ENCODE peak calls at places on chromosomes 13 and 19, in ten cellular contexts. One of them, this sample, is unnamed.

GRCh38 chr19:20359933-20360720 is 193.1 kb downstream of the ZNF486 start:
- DNase-seq in GM23248: no peak
- DNase-seq in trophoblast cell: peak
- DNase-seq in A673: no peak
- DNase-seq in endodermal cell: peak
- DNase-seq in mammary epithelial cell: no peak
- DNase-seq in heart left ventricle: no peak
- DNase-seq in thoracic aorta: no peak
- DNase-seq in IMR-90: no peak
- DNase-seq in left lung: no peak
- DNase-seq in this sample: no peak

GRCh38 chr13:113881614-113882265 is 17.9 kb upstream of the GAS6 start:
- DNase-seq in IMR-90: no peak
- DNase-seq in mammary epithelial cell: peak
- DNase-seq in thoracic aorta: no peak
- DNase-seq in left lung: no peak
- DNase-seq in A673: no peak
- DNase-seq in endodermal cell: peak
- DNase-seq in trophoblast cell: no peak
- DNase-seq in GM23248: no peak
- DNase-seq in heart left ventricle: no peak
- DNase-seq in this sample: no peak

GRCh38 chr19:41599175-41599966 is 23.4 kb downstream of the CEACAM21 start:
- DNase-seq in IMR-90: no peak
- DNase-seq in left lung: no peak
- DNase-seq in heart left ventricle: peak
- DNase-seq in endodermal cell: peak
- DNase-seq in trophoblast cell: no peak
- DNase-seq in GM23248: no peak
- DNase-seq in thoracic aorta: no peak
- DNase-seq in mammary epithelial cell: no peak
- DNase-seq in A673: no peak
- DNase-seq in this sample: no peak

GRCh38 chr19:42130254-42130573 is 2.0 kb downstream of the POU2F2 start:
- DNase-seq in heart left ventricle: no peak
- DNase-seq in A673: no peak
- DNase-seq in mammary epithelial cell: peak
- DNase-seq in left lung: no peak
- DNase-seq in GM23248: no peak
- DNase-seq in thoracic aorta: no peak
- DNase-seq in endodermal cell: no peak
- DNase-seq in trophoblast cell: no peak
- DNase-seq in IMR-90: no peak
- DNase-seq in this sample: no peak

GRCh38 chr13:19794552-19795143 is 11.9 kb upstream of the PSPC1 start:
- DNase-seq in trophoblast cell: peak
- DNase-seq in GM23248: no peak
- DNase-seq in IMR-90: no peak
- DNase-seq in left lung: no peak
- DNase-seq in thoracic aorta: no peak
- DNase-seq in mammary epithelial cell: peak
- DNase-seq in endodermal cell: peak
- DNase-seq in heart left ventricle: no peak
- DNase-seq in A673: no peak
- DNase-seq in this sample: no peak

GRCh38 chr19:48512504-48513288 is 1.1 kb upstream of the LMTK3 start:
- DNase-seq in left lung: no peak
- DNase-seq in endodermal cell: no peak
- DNase-seq in IMR-90: no peak
- DNase-seq in trophoblast cell: no peak
- DNase-seq in A673: no peak
- DNase-seq in GM23248: no peak
- DNase-seq in thoracic aorta: no peak
- DNase-seq in mammary epithelial cell: no peak
- DNase-seq in heart left ventricle: no peak
- DNase-seq in this sample: no peak

GRCh38 chr19:49391581-49392399 is 3.7 kb downstream of the KASH5 start:
- DNase-seq in heart left ventricle: peak
- DNase-seq in thoracic aorta: no peak
- DNase-seq in A673: peak
- DNase-seq in left lung: peak
- DNase-seq in GM23248: peak
- DNase-seq in trophoblast cell: peak
- DNase-seq in endodermal cell: peak
- DNase-seq in IMR-90: peak
- DNase-seq in mammary epithelial cell: peak
- DNase-seq in this sample: peak

GRCh38 chr19:2923510-2923909 is 21.3 kb downstream of the ZNF77 start:
- DNase-seq in mammary epithelial cell: peak
- DNase-seq in endodermal cell: no peak
- DNase-seq in A673: no peak
- DNase-seq in heart left ventricle: no peak
- DNase-seq in trophoblast cell: no peak
- DNase-seq in thoracic aorta: no peak
- DNase-seq in GM23248: peak
- DNase-seq in IMR-90: peak
- DNase-seq in left lung: no peak
- DNase-seq in this sample: no peak

GRCh38 chr13:96806750-96807149 is 187.5 kb downstream of the OXGR1 start:
- DNase-seq in A673: no peak
- DNase-seq in GM23248: no peak
- DNase-seq in thoracic aorta: no peak
- DNase-seq in endodermal cell: no peak
- DNase-seq in IMR-90: no peak
- DNase-seq in heart left ventricle: no peak
- DNase-seq in left lung: no peak
- DNase-seq in trophoblast cell: no peak
- DNase-seq in mammary epithelial cell: no peak
- DNase-seq in this sample: no peak

GRCh38 chr13:96809366-96810096 is 184.7 kb downstream of the OXGR1 start:
- DNase-seq in trophoblast cell: no peak
- DNase-seq in thoracic aorta: no peak
- DNase-seq in heart left ventricle: no peak
- DNase-seq in GM23248: no peak
- DNase-seq in endodermal cell: no peak
- DNase-seq in mammary epithelial cell: no peak
- DNase-seq in IMR-90: no peak
- DNase-seq in left lung: no peak
- DNase-seq in A673: no peak
- DNase-seq in this sample: no peak

GRCh38 chr13:96811049-96811448 is 183.2 kb downstream of the OXGR1 start:
- DNase-seq in thoracic aorta: no peak
- DNase-seq in mammary epithelial cell: no peak
- DNase-seq in heart left ventricle: no peak
- DNase-seq in endodermal cell: no peak
- DNase-seq in trophoblast cell: no peak
- DNase-seq in IMR-90: no peak
- DNase-seq in A673: no peak
- DNase-seq in GM23248: no peak
- DNase-seq in left lung: no peak
- DNase-seq in this sample: no peak

GRCh38 chr13:96804186-96804585 is 190.1 kb downstream of the OXGR1 start:
- DNase-seq in thoracic aorta: no peak
- DNase-seq in left lung: no peak
- DNase-seq in A673: no peak
- DNase-seq in heart left ventricle: no peak
- DNase-seq in mammary epithelial cell: no peak
- DNase-seq in endodermal cell: no peak
- DNase-seq in trophoblast cell: no peak
- DNase-seq in GM23248: no peak
- DNase-seq in IMR-90: no peak
- DNase-seq in this sample: no peak

GRCh38 chr13:96810104-96810503 is 184.2 kb downstream of the OXGR1 start:
- DNase-seq in mammary epithelial cell: no peak
- DNase-seq in IMR-90: no peak
- DNase-seq in heart left ventricle: no peak
- DNase-seq in thoracic aorta: no peak
- DNase-seq in left lung: no peak
- DNase-seq in trophoblast cell: no peak
- DNase-seq in endodermal cell: no peak
- DNase-seq in A673: no peak
- DNase-seq in GM23248: no peak
- DNase-seq in this sample: no peak
- H3K27ac ChIP-seq in mammary epithelial cell: no peak
- H3K27ac ChIP-seq in IMR-90: no peak
- H3K27ac ChIP-seq in heart left ventricle: no peak
- H3K27ac ChIP-seq in thoracic aorta: peak
- H3K27ac ChIP-seq in left lung: no peak
- H3K27ac ChIP-seq in trophoblast cell: no peak
- H3K27ac ChIP-seq in endodermal cell: no peak
- H3K27ac ChIP-seq in A673: no peak
- H3K27ac ChIP-seq in GM23248: no peak
- H3K27ac ChIP-seq in this sample: no peak

GRCh38 chr13:32243695-32244094 is 71.5 kb downstream of the ZAR1L start:
- DNase-seq in mammary epithelial cell: no peak
- DNase-seq in endodermal cell: no peak
- DNase-seq in trophoblast cell: no peak
- DNase-seq in thoracic aorta: no peak
- DNase-seq in GM23248: no peak
- DNase-seq in IMR-90: no peak
- DNase-seq in heart left ventricle: no peak
- DNase-seq in left lung: no peak
- DNase-seq in A673: no peak
- DNase-seq in this sample: no peak

GRCh38 chr13:32248789-32249188 is 66.4 kb downstream of the ZAR1L start:
- DNase-seq in A673: no peak
- DNase-seq in heart left ventricle: no peak
- DNase-seq in endodermal cell: no peak
- DNase-seq in mammary epithelial cell: no peak
- DNase-seq in left lung: no peak
- DNase-seq in GM23248: no peak
- DNase-seq in trophoblast cell: no peak
- DNase-seq in IMR-90: no peak
- DNase-seq in thoracic aorta: no peak
- DNase-seq in this sample: no peak

GRCh38 chr13:32245555-32245954 is 69.6 kb downstream of the ZAR1L start:
- DNase-seq in IMR-90: no peak
- DNase-seq in endodermal cell: no peak
- DNase-seq in mammary epithelial cell: no peak
- DNase-seq in heart left ventricle: no peak
- DNase-seq in A673: no peak
- DNase-seq in trophoblast cell: no peak
- DNase-seq in thoracic aorta: no peak
- DNase-seq in GM23248: no peak
- DNase-seq in left lung: no peak
- DNase-seq in this sample: no peak

GRCh38 chr13:32247887-32248286 is 67.3 kb downstream of the ZAR1L start:
- DNase-seq in thoracic aorta: no peak
- DNase-seq in left lung: no peak
- DNase-seq in A673: no peak
- DNase-seq in trophoblast cell: no peak
- DNase-seq in endodermal cell: no peak
- DNase-seq in IMR-90: peak
- DNase-seq in heart left ventricle: no peak
- DNase-seq in mammary epithelial cell: no peak
- DNase-seq in GM23248: no peak
- DNase-seq in this sample: no peak

GRCh38 chr13:32246468-32246867 is 68.7 kb downstream of the ZAR1L start:
- DNase-seq in mammary epithelial cell: peak
- DNase-seq in trophoblast cell: peak
- DNase-seq in endodermal cell: peak
- DNase-seq in left lung: no peak
- DNase-seq in A673: peak
- DNase-seq in IMR-90: peak
- DNase-seq in GM23248: peak
- DNase-seq in thoracic aorta: no peak
- DNase-seq in heart left ventricle: peak
- DNase-seq in this sample: no peak
- H3K4me3 ChIP-seq in mammary epithelial cell: no peak
- H3K4me3 ChIP-seq in trophoblast cell: no peak
- H3K4me3 ChIP-seq in endodermal cell: no peak
- H3K4me3 ChIP-seq in left lung: no peak
- H3K4me3 ChIP-seq in A673: no peak
- H3K4me3 ChIP-seq in IMR-90: no peak
- H3K4me3 ChIP-seq in GM23248: no peak
- H3K4me3 ChIP-seq in thoracic aorta: no peak
- H3K4me3 ChIP-seq in heart left ventricle: no peak
- H3K4me3 ChIP-seq in this sample: no peak

GRCh38 chr13:29481603-29482002 is 113.9 kb downstream of the SLC7A1 start:
- DNase-seq in endodermal cell: no peak
- DNase-seq in thoracic aorta: no peak
- DNase-seq in left lung: no peak
- DNase-seq in GM23248: no peak
- DNase-seq in mammary epithelial cell: no peak
- DNase-seq in trophoblast cell: no peak
- DNase-seq in A673: no peak
- DNase-seq in IMR-90: no peak
- DNase-seq in heart left ventricle: no peak
- DNase-seq in this sample: no peak

GRCh38 chr13:29484236-29484635 is 111.3 kb downstream of the SLC7A1 start:
- DNase-seq in trophoblast cell: no peak
- DNase-seq in A673: peak
- DNase-seq in heart left ventricle: no peak
- DNase-seq in left lung: no peak
- DNase-seq in thoracic aorta: no peak
- DNase-seq in IMR-90: no peak
- DNase-seq in mammary epithelial cell: no peak
- DNase-seq in endodermal cell: peak
- DNase-seq in GM23248: no peak
- DNase-seq in this sample: no peak

GRCh38 chr13:29484796-29485195 is 110.7 kb downstream of the SLC7A1 start:
- DNase-seq in GM23248: no peak
- DNase-seq in left lung: no peak
- DNase-seq in trophoblast cell: no peak
- DNase-seq in thoracic aorta: no peak
- DNase-seq in endodermal cell: peak
- DNase-seq in IMR-90: no peak
- DNase-seq in mammary epithelial cell: no peak
- DNase-seq in A673: no peak
- DNase-seq in heart left ventricle: no peak
- DNase-seq in this sample: no peak

GRCh38 chr13:29482504-29482903 is 113.0 kb downstream of the SLC7A1 start:
- DNase-seq in GM23248: no peak
- DNase-seq in trophoblast cell: peak
- DNase-seq in mammary epithelial cell: no peak
- DNase-seq in thoracic aorta: no peak
- DNase-seq in IMR-90: no peak
- DNase-seq in left lung: no peak
- DNase-seq in A673: no peak
- DNase-seq in heart left ventricle: no peak
- DNase-seq in endodermal cell: peak
- DNase-seq in this sample: no peak

DNA sequence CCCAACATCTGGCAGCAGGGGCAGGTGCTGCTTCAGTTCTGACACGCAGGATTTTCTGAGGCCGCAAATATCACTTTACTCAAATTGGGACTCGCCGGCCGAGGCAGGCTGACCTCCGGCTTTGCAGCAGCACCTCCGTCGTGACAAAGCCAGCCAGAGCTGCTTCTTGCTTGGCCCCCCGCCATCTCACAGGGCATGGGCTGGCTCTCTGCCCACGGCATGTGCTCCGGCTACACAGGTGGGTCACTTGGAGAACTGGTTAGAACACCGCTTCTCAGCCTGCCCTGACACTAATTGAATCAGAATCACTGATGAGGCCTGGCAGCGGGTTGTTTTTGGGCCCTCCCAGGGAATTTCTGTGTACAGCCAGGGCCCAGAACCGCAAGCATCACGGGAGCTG is 112.3 kb downstream of the SLC7A1 start:
- DNase-seq in left lung: no peak
- DNase-seq in endodermal cell: no peak
- DNase-seq in GM23248: no peak
- DNase-seq in mammary epithelial cell: no peak
- DNase-seq in A673: no peak
- DNase-seq in heart left ventricle: peak
- DNase-seq in trophoblast cell: no peak
- DNase-seq in thoracic aorta: no peak
- DNase-seq in IMR-90: no peak
- DNase-seq in this sample: no peak
- H3K27ac ChIP-seq in left lung: no peak
- H3K27ac ChIP-seq in endodermal cell: no peak
- H3K27ac ChIP-seq in GM23248: no peak
- H3K27ac ChIP-seq in mammary epithelial cell: no peak
- H3K27ac ChIP-seq in A673: no peak
- H3K27ac ChIP-seq in heart left ventricle: no peak
- H3K27ac ChIP-seq in trophoblast cell: no peak
- H3K27ac ChIP-seq in thoracic aorta: no peak
- H3K27ac ChIP-seq in IMR-90: no peak
- H3K27ac ChIP-seq in this sample: no peak

GRCh38 chr19:16449330-16449961 is 22.3 kb downstream of the EPS15L1 start:
- DNase-seq in A673: no peak
- DNase-seq in endodermal cell: no peak
- DNase-seq in mammary epithelial cell: no peak
- DNase-seq in trophoblast cell: peak
- DNase-seq in GM23248: peak
- DNase-seq in thoracic aorta: no peak
- DNase-seq in left lung: no peak
- DNase-seq in IMR-90: peak
- DNase-seq in heart left ventricle: no peak
- DNase-seq in this sample: no peak
- H3K4me3 ChIP-seq in A673: no peak
- H3K4me3 ChIP-seq in endodermal cell: no peak
- H3K4me3 ChIP-seq in mammary epithelial cell: no peak
- H3K4me3 ChIP-seq in trophoblast cell: no peak
- H3K4me3 ChIP-seq in GM23248: no peak
- H3K4me3 ChIP-seq in thoracic aorta: no peak
- H3K4me3 ChIP-seq in left lung: no peak
- H3K4me3 ChIP-seq in IMR-90: no peak
- H3K4me3 ChIP-seq in heart left ventricle: no peak
- H3K4me3 ChIP-seq in this sample: no peak